ENCODE peak calls at places on chromosome 14, in eight cellular contexts. Z, L, S, D, Q, E, R and N are unnamed samples.

GRCh38 chr14:26522985-26523384 is 74.8 kb downstream of the NOVA1 start:
- DNase-seq in Z (peak; percentile 54), L (no peak), S (peak; percentile 88), D (no peak), Q (no peak), E (no peak), R (no peak), N (no peak)

GRCh38 chr14:32078794-32079663 is 1.9 kb downstream of the ARHGAP5 start:
- DNase-seq in Z (peak; percentile 50), L (peak; percentile 17), S (peak; percentile 28), D (peak; percentile 4), Q (no peak), E (peak; percentile 79), R (peak; percentile 81), N (no peak)

GRCh38 chr14:74572829-74573360 is 39.1 kb downstream of the LTBP2 start:
- DNase-seq in Z (no peak), L (no peak), S (peak; percentile 65), D (peak; percentile 36), Q (peak; percentile 12), E (peak; percentile 89), R (peak; percentile 86), N (no peak)

GRCh38 chr14:76936483-76936882 is 92.0 kb downstream of the IRF2BPL start:
- DNase-seq in Z (peak; percentile 52), L (no peak), S (peak; percentile 59), D (no peak), Q (peak; percentile 69), E (no peak), R (no peak), N (no peak)

GRCh38 chr14:61510736-61511557 is 184.4 kb upstream of the HIF1A start:
- DNase-seq in Z (no peak), L (no peak), S (no peak), D (no peak), Q (no peak), E (no peak), R (no peak), N (no peak)

GRCh38 chr14:90568405-90568804 is 171.6 kb downstream of the CALM1 start:
- DNase-seq in Z (no peak), L (no peak), S (no peak), D (no peak), Q (no peak), E (no peak), R (no peak), N (no peak)

GRCh38 chr14:91127411-91127810 is 13.5 kb downstream of the DGLUCY start:
- DNase-seq in Z (no peak), L (peak; percentile 74), S (no peak), D (no peak), Q (peak; percentile 75), E (peak; percentile 97), R (peak; percentile 91), N (no peak)

GRCh38 chr14:22099942-22100763 is 426.5 kb upstream of the OR4E1 start:
- DNase-seq in Z (peak; percentile 62), L (peak; percentile 63), S (peak; percentile 51), D (peak; percentile 74), Q (peak; percentile 72), E (peak; percentile 90), R (peak; percentile 81), N (no peak)

GRCh38 chr14:56810850-56811595 is 744 bp upstream of the OTX2 start:
- DNase-seq in Z (no peak), L (no peak), S (no peak), D (no peak), Q (no peak), E (no peak), R (no peak), N (no peak)

GRCh38 chr14:32109676-32110075 is 32.6 kb downstream of the ARHGAP5 start:
- DNase-seq in Z (peak; percentile 82), L (no peak), S (peak; percentile 77), D (peak; percentile 76), Q (no peak), E (no peak), R (no peak), N (no peak)

GRCh38 chr14:73743431-73743931 is 29.3 kb upstream of the PNMA1 start:
- DNase-seq in Z (peak; percentile 33), L (no peak), S (no peak), D (no peak), Q (peak; percentile 73), E (no peak), R (no peak), N (no peak)

GRCh38 chr14:88007608-88008007 is 2.7 kb downstream of the GPR65 start:
- DNase-seq in Z (no peak), L (no peak), S (no peak), D (no peak), Q (no peak), E (no peak), R (no peak), N (no peak)

GRCh38 chr14:27371868-27372267 is 774.0 kb upstream of the NOVA1 start:
- DNase-seq in Z (no peak), L (no peak), S (no peak), D (no peak), Q (no peak), E (no peak), R (no peak), N (no peak)

GRCh38 chr14:26125039-26125438 is 472.8 kb downstream of the NOVA1 start:
- DNase-seq in Z (no peak), L (no peak), S (no peak), D (no peak), Q (no peak), E (no peak), R (no peak), N (no peak)

GRCh38 chr14:51093371-51094281 is 1.3 kb downstream of the TRIM9 start:
- DNase-seq in Z (peak; percentile 5), L (no peak), S (peak; percentile 17), D (no peak), Q (peak; percentile 42), E (peak; percentile 43), R (no peak), N (no peak)

GRCh38 chr14:51908086-51908485 is 47.7 kb downstream of the GNG2 start:
- DNase-seq in Z (peak; percentile 19), L (no peak), S (no peak), D (peak; percentile 24), Q (no peak), E (no peak), R (no peak), N (no peak)

GRCh38 chr14:70808023-70808401 is 1.3 kb downstream of the MAP3K9 start:
- DNase-seq in Z (no peak), L (no peak), S (no peak), D (no peak), Q (no peak), E (peak; percentile 66), R (peak; percentile 58), N (peak; percentile 26)

GRCh38 chr14:74263181-74263580 is 23.9 kb downstream of the VSX2 start:
- DNase-seq in Z (no peak), L (no peak), S (no peak), D (no peak), Q (no peak), E (no peak), R (no peak), N (no peak)

GRCh38 chr14:35335388-35336092 is 43.4 kb downstream of the PSMA6 start:
- DNase-seq in Z (peak; percentile 11), L (no peak), S (no peak), D (no peak), Q (peak; percentile 58), E (no peak), R (no peak), N (no peak)

GRCh38 chr14:22520235-22520634 is 68.8 kb downstream of the DAD1 start:
- DNase-seq in Z (peak; percentile 69), L (peak; percentile 70), S (peak; percentile 70), D (peak; percentile 57), Q (no peak), E (peak; percentile 52), R (peak; percentile 81), N (no peak)

GRCh38 chr14:104119700-104120251 is 18.6 kb upstream of the KIF26A start:
- DNase-seq in Z (no peak), L (no peak), S (no peak), D (no peak), Q (peak; percentile 5), E (no peak), R (no peak), N (no peak)

GRCh38 chr14:69501362-69501964 is 16.9 kb downstream of the PLEKHD1 start:
- DNase-seq in Z (no peak), L (no peak), S (peak; percentile 21), D (no peak), Q (peak; percentile 87), E (no peak), R (no peak), N (no peak)

GRCh38 chr14:45610303-45610702 is 357.3 kb upstream of the MIS18BP1 start:
- DNase-seq in Z (peak; percentile 29), L (peak; percentile 12), S (peak; percentile 26), D (peak; percentile 10), Q (no peak), E (peak; percentile 66), R (peak; percentile 44), N (no peak)
- TF ChIP-seq CTCF in Z (peak; percentile 13), L (peak; percentile 18), S (peak; percentile 44), D (peak; percentile 48), Q (no peak), E (peak; percentile 77), R (peak; percentile 48), N (no peak)

GRCh38 chr14:101559624-101560533 is 1.4 kb upstream of the DIO3 start:
- DNase-seq in Z (peak; percentile 8), L (no peak), S (no peak), D (no peak), Q (no peak), E (no peak), R (no peak), N (no peak)
- TF ChIP-seq CTCF in Z (no peak), L (no peak), S (no peak), D (no peak), Q (no peak), E (no peak), R (peak; percentile 35), N (no peak)

GRCh38 chr14:24351517-24351916 is 11.7 kb upstream of the RIPK3 start:
- DNase-seq in Z (peak; percentile 48), L (no peak), S (no peak), D (no peak), Q (no peak), E (peak; percentile 76), R (peak; percentile 58), N (no peak)
- TF ChIP-seq CTCF in Z (no peak), L (no peak), S (peak; percentile 11), D (peak; percentile 33), Q (no peak), E (peak; percentile 6), R (no peak), N (no peak)

DNA sequence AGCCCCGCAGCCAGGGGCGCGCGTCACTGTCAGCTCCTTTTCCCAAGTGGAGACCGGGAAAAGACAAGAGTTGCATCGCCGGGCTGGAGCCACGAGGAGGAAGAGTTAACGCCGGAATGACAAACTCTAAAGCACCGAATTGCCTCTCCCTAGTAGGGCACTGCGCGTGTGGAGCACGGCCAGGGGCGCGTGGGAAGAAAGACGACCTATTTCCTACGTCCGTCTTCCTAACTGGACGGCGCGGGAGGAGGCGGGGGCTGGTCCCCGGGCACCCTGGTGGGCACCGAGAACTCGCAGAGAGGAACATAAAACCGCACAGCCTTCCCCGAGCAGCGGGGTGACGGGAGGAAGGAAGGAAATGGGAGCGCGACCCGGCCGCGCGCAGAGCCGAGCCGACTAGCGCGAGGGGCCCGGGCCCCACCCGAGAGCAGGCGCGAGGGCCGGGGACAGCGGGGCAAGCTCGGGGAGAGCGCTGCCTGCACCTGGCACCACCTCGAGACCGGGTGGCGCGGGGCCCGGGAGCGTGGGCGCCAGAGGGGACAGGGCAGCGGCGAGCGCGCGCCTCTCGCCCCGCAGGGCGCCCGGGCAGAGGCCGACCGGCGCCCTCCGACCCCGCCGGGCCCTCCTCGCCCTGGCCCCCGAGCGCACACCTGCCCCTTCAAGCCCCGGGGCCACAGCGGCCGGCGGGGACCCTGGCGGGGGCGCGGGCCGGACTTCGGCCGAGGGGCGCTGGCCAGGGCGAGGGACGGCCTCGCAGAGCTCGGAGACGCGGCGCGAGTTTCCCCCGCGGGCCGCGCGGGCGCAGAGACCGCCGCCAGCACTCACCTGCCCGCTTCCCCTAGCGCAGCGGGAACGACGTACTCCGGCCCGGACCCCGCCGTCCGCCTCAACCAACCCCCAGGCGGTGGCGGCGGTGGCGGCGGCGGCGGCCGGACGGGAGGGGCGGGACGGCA is 480 bp downstream of the SETD3 start:
- DNase-seq in Z (peak; percentile 58), L (peak; percentile 46), S (peak; percentile 63), D (peak; percentile 40), Q (peak; percentile 75), E (peak; percentile 66), R (peak; percentile 45), N (peak; percentile 33)
- TF ChIP-seq CTCF in Z (no peak), L (no peak), S (no peak), D (peak; percentile 44), Q (no peak), E (peak; percentile 6), R (peak; percentile 30), N (no peak)